ENCODE peak calls at places on chromosome X, in ten cellular contexts. One of them, this sample, is unnamed.

GRCh38 chrX:54042609-54043010 is 1.7 kb downstream of the PHF8 start:
- DNase-seq in anterior cingulate cortex: peak
- DNase-seq in HuH-7.5: no peak
- DNase-seq in naive thymus-derived CD8-positive, alpha-beta T cell: peak
- DNase-seq in Ammon's horn: peak
- DNase-seq in RWPE2: no peak
- DNase-seq in neural progenitor cell: peak
- DNase-seq in foreskin fibroblast: peak
- DNase-seq in osteocyte: no peak
- DNase-seq in Panc1: no peak
- DNase-seq in this sample: no peak

GRCh38 chrX:39377171-39377570 is 575.9 kb downstream of the MID1IP1 start:
- DNase-seq in anterior cingulate cortex: no peak
- DNase-seq in HuH-7.5: no peak
- DNase-seq in naive thymus-derived CD8-positive, alpha-beta T cell: no peak
- DNase-seq in Ammon's horn: no peak
- DNase-seq in RWPE2: no peak
- DNase-seq in neural progenitor cell: no peak
- DNase-seq in foreskin fibroblast: no peak
- DNase-seq in osteocyte: no peak
- DNase-seq in Panc1: no peak
- DNase-seq in this sample: no peak

GRCh38 chrX:69539437-69539836 is 35.3 kb downstream of the NALF2 start:
- DNase-seq in anterior cingulate cortex: no peak
- DNase-seq in HuH-7.5: no peak
- DNase-seq in naive thymus-derived CD8-positive, alpha-beta T cell: no peak
- DNase-seq in Ammon's horn: no peak
- DNase-seq in RWPE2: no peak
- DNase-seq in neural progenitor cell: no peak
- DNase-seq in foreskin fibroblast: no peak
- DNase-seq in osteocyte: no peak
- DNase-seq in Panc1: no peak
- DNase-seq in this sample: no peak

GRCh38 chrX:147912093-147912801 is 528 bp downstream of the FMR1 start:
- DNase-seq in anterior cingulate cortex: peak
- DNase-seq in HuH-7.5: peak
- DNase-seq in naive thymus-derived CD8-positive, alpha-beta T cell: peak
- DNase-seq in Ammon's horn: peak
- DNase-seq in RWPE2: no peak
- DNase-seq in neural progenitor cell: peak
- DNase-seq in foreskin fibroblast: peak
- DNase-seq in osteocyte: peak
- DNase-seq in Panc1: no peak
- DNase-seq in this sample: no peak

GRCh38 chrX:2707334-2707760 is 16.3 kb downstream of the CD99 start:
- DNase-seq in anterior cingulate cortex: no peak
- DNase-seq in HuH-7.5: no peak
- DNase-seq in naive thymus-derived CD8-positive, alpha-beta T cell: no peak
- DNase-seq in Ammon's horn: peak
- DNase-seq in RWPE2: peak
- DNase-seq in neural progenitor cell: peak
- DNase-seq in foreskin fibroblast: peak
- DNase-seq in osteocyte: no peak
- DNase-seq in Panc1: peak
- DNase-seq in this sample: no peak

GRCh38 chrX:111585337-111585736 is 73.9 kb downstream of the SERTM2 start:
- DNase-seq in anterior cingulate cortex: no peak
- DNase-seq in HuH-7.5: no peak
- DNase-seq in naive thymus-derived CD8-positive, alpha-beta T cell: no peak
- DNase-seq in Ammon's horn: no peak
- DNase-seq in RWPE2: no peak
- DNase-seq in neural progenitor cell: peak
- DNase-seq in foreskin fibroblast: no peak
- DNase-seq in osteocyte: no peak
- DNase-seq in Panc1: no peak
- DNase-seq in this sample: no peak

GRCh38 chrX:21373637-21374162 is 518 bp upstream of the CNKSR2 start:
- DNase-seq in anterior cingulate cortex: no peak
- DNase-seq in HuH-7.5: no peak
- DNase-seq in naive thymus-derived CD8-positive, alpha-beta T cell: peak
- DNase-seq in Ammon's horn: no peak
- DNase-seq in RWPE2: no peak
- DNase-seq in neural progenitor cell: peak
- DNase-seq in foreskin fibroblast: no peak
- DNase-seq in osteocyte: peak
- DNase-seq in Panc1: no peak
- DNase-seq in this sample: no peak

GRCh38 chrX:125651426-125651825 is 331.8 kb downstream of the TEX13C start:
- DNase-seq in anterior cingulate cortex: no peak
- DNase-seq in HuH-7.5: no peak
- DNase-seq in naive thymus-derived CD8-positive, alpha-beta T cell: no peak
- DNase-seq in Ammon's horn: no peak
- DNase-seq in RWPE2: no peak
- DNase-seq in neural progenitor cell: no peak
- DNase-seq in foreskin fibroblast: no peak
- DNase-seq in osteocyte: no peak
- DNase-seq in Panc1: no peak
- DNase-seq in this sample: no peak

GRCh38 chrX:129115104-129115503 is 408.2 kb downstream of the SMARCA1 start:
- DNase-seq in anterior cingulate cortex: no peak
- DNase-seq in HuH-7.5: no peak
- DNase-seq in naive thymus-derived CD8-positive, alpha-beta T cell: no peak
- DNase-seq in Ammon's horn: no peak
- DNase-seq in RWPE2: no peak
- DNase-seq in neural progenitor cell: peak
- DNase-seq in foreskin fibroblast: no peak
- DNase-seq in osteocyte: no peak
- DNase-seq in Panc1: no peak
- DNase-seq in this sample: no peak

GRCh38 chrX:100819534-100819836 is 706 bp upstream of the CSTF2 start:
- DNase-seq in anterior cingulate cortex: no peak
- DNase-seq in HuH-7.5: no peak
- DNase-seq in naive thymus-derived CD8-positive, alpha-beta T cell: no peak
- DNase-seq in Ammon's horn: no peak
- DNase-seq in RWPE2: no peak
- DNase-seq in neural progenitor cell: no peak
- DNase-seq in foreskin fibroblast: no peak
- DNase-seq in osteocyte: no peak
- DNase-seq in Panc1: no peak
- DNase-seq in this sample: no peak

GRCh38 chrX:147763131-147763530 is 148.6 kb upstream of the FMR1 start:
- DNase-seq in anterior cingulate cortex: no peak
- DNase-seq in HuH-7.5: no peak
- DNase-seq in naive thymus-derived CD8-positive, alpha-beta T cell: no peak
- DNase-seq in Ammon's horn: no peak
- DNase-seq in RWPE2: no peak
- DNase-seq in neural progenitor cell: no peak
- DNase-seq in foreskin fibroblast: no peak
- DNase-seq in osteocyte: no peak
- DNase-seq in Panc1: no peak
- DNase-seq in this sample: no peak

GRCh38 chrX:30570505-30570904 is 7.1 kb downstream of the TASL start:
- DNase-seq in anterior cingulate cortex: no peak
- DNase-seq in HuH-7.5: no peak
- DNase-seq in naive thymus-derived CD8-positive, alpha-beta T cell: no peak
- DNase-seq in Ammon's horn: no peak
- DNase-seq in RWPE2: no peak
- DNase-seq in neural progenitor cell: no peak
- DNase-seq in foreskin fibroblast: peak
- DNase-seq in osteocyte: no peak
- DNase-seq in Panc1: no peak
- DNase-seq in this sample: no peak

GRCh38 chrX:28303486-28303885 is 283.8 kb upstream of the IL1RAPL1 start:
- DNase-seq in anterior cingulate cortex: no peak
- DNase-seq in HuH-7.5: no peak
- DNase-seq in naive thymus-derived CD8-positive, alpha-beta T cell: no peak
- DNase-seq in Ammon's horn: no peak
- DNase-seq in RWPE2: no peak
- DNase-seq in neural progenitor cell: no peak
- DNase-seq in foreskin fibroblast: no peak
- DNase-seq in osteocyte: no peak
- DNase-seq in Panc1: no peak
- DNase-seq in this sample: no peak